ENCODE peak calls at places on chromosomes 5 and 9, in four cellular contexts. Z is astrocyte, Y is left ventricle myocardium inferior, R is left lung. L is an unnamed sample.

GRCh38 chr5:65482280-65482726 is 583 bp upstream of the ADAMTS6 start:
- DNase-seq in Z (peak; percentile 67), Y (no peak), R (no peak), L (no peak)

GRCh38 chr9:137227057-137227852 is at the start of gene RNF224:
- DNase-seq in Z (peak; percentile 27), Y (peak; percentile 71), R (peak; percentile 93), L (peak; percentile 90)

GRCh38 chr9:21017092-21017491 is 14.3 kb downstream of the HACD4 start:
- DNase-seq in Z (peak; percentile 56), Y (no peak), R (no peak), L (no peak)

GRCh38 chr5:137190441-137190840 is 308.7 kb downstream of the SPOCK1 start:
- DNase-seq in Z (peak; percentile 76), Y (no peak), R (no peak), L (no peak)

GRCh38 chr9:126554292-126554691 is 59.4 kb upstream of the LMX1B start:
- DNase-seq in Z (no peak), Y (no peak), R (no peak), L (no peak)

GRCh38 chr9:79682076-79682736 is 110.4 kb downstream of the TLE4 start:
- DNase-seq in Z (peak; percentile 76), Y (no peak), R (no peak), L (no peak)

GRCh38 chr9:128818839-128819715 is 777 bp downstream of the ENDOG start:
- DNase-seq in Z (no peak), Y (peak; percentile 40), R (peak; percentile 90), L (peak; percentile 71)

GRCh38 chr5:7815757-7816534 is 35.0 kb downstream of the CFAP90 start:
- DNase-seq in Z (peak; percentile 42), Y (peak; percentile 74), R (peak; percentile 94), L (peak; percentile 86)

GRCh38 chr5:177382423-177383029 is 1.7 kb upstream of the SLC34A1 start:
- DNase-seq in Z (no peak), Y (no peak), R (no peak), L (no peak)

GRCh38 chr5:95973793-95974325 is 12.2 kb upstream of the ELL2 start:
- DNase-seq in Z (peak; percentile 92), Y (no peak), R (no peak), L (no peak)

GRCh38 chr5:128083811-128084227 is 253 bp downstream of the SLC12A2 start:
- DNase-seq in Z (no peak), Y (no peak), R (no peak), L (no peak)

GRCh38 chr5:15133456-15133965 is 261.9 kb upstream of the ANKH start:
- DNase-seq in Z (no peak), Y (no peak), R (no peak), L (no peak)

GRCh38 chr5:36723921-36724320 is 117.5 kb downstream of the SLC1A3 start:
- DNase-seq in Z (no peak), Y (no peak), R (no peak), L (no peak)

GRCh38 chr5:68928617-68929302 is 165.1 kb upstream of the SLC30A5 start:
- DNase-seq in Z (no peak), Y (no peak), R (no peak), L (no peak)

GRCh38 chr5:18216016-18216415 is 581.8 kb downstream of the TAF11L14 start:
- DNase-seq in Z (no peak), Y (no peak), R (no peak), L (no peak)

GRCh38 chr9:73643379-73644013 is 491.8 kb downstream of the ANXA1 start:
- DNase-seq in Z (peak; percentile 86), Y (no peak), R (no peak), L (no peak)

GRCh38 chr9:16925426-16925825 is 55.0 kb upstream of the BNC2 start:
- DNase-seq in Z (peak; percentile 12), Y (no peak), R (no peak), L (no peak)

GRCh38 chr5:7850533-7851239 is at the start of gene CFAP90:
- DNase-seq in Z (peak; percentile 42), Y (peak; percentile 33), R (peak; percentile 89), L (peak; percentile 82)

GRCh38 chr9:1922026-1922425 is 93.1 kb upstream of the SMARCA2 start:
- DNase-seq in Z (no peak), Y (no peak), R (no peak), L (no peak)

GRCh38 chr9:100419166-100419565 is 7.8 kb upstream of the MSANTD3 start:
- DNase-seq in Z (no peak), Y (no peak), R (no peak), L (no peak)

GRCh38 chr5:131377785-131378325 is 114.0 kb downstream of the CDC42SE2 start:
- DNase-seq in Z (peak; percentile 48), Y (no peak), R (no peak), L (no peak)

GRCh38 chr9:81716409-81716808 is 27.1 kb upstream of the TLE1 start:
- DNase-seq in Z (peak; percentile 12), Y (no peak), R (peak; percentile 8), L (no peak)

GRCh38 chr5:149940077-149940574 is 4.5 kb downstream of the PDE6A start:
- DNase-seq in Z (no peak), Y (no peak), R (no peak), L (no peak)

GRCh38 chr5:149942199-149942598 is 2.4 kb downstream of the PDE6A start:
- DNase-seq in Z (no peak), Y (no peak), R (no peak), L (no peak)

GRCh38 chr5:149939572-149939971 is 5.0 kb downstream of the PDE6A start:
- DNase-seq in Z (no peak), Y (no peak), R (no peak), L (no peak)

GRCh38 chr5:149941795-149942194 is 2.8 kb downstream of the PDE6A start:
- DNase-seq in Z (no peak), Y (no peak), R (no peak), L (no peak)

DNA sequence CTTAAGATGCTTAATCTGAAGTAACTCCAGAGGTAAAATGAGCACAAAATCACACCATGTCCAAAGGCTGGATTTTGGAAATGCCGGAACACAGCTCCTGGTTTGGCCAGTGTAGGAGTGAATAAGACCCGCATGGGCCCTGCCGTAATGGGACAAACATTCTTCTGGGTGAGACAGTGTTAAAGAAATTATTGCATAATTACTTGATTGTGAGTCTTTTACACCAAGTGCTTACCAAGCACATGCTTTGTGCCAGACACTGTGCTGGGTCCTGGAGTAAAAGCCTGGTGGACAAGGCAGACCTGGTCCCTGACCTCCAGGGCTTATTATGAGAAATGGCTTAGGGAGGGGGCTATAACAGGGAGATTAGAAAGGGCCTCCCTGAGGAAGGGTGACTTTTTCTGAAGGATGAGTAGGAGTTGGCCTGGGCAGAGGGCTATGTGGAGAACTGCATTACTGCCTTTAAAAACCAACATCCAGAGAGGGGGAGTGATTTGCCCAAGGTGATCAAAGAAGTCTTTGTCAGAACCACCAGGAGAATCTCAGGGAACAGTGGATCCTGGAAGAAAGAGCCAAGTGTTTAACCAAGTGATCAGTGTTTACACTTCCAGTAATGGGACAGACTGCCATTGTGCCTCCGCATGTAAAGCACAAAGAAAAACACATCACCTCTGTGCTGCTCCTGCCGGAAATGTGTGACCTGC is 3.5 kb downstream of the PDE6A start:
- DNase-seq in Z (no peak), Y (no peak), R (no peak), L (no peak)
- H3K27ac ChIP-seq in Z (no peak overlapping the region), Y (no peak overlapping the region), R (no peak overlapping the region), L (no peak overlapping the region)

DNA sequence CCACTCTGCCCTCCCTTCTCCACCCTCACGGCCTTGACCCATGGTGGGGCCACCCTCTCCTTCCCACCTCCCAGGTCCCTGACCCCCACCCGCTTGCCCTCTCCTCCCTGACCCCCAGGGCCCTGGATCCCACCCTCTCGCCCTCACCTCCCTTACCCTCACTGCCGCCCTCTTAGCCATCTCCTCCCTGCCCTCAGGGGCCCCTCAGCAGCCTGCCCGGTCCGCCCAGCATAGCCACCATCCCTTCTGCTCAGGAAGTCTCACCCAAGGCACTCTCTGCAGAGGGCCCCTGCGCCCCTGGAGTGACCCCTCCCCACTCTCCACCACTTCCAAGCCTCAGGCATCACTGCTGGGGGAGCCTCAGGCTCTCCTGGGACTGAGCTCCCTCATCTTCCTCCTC is 66.3 kb downstream of the MRPL36 start:
- DNase-seq in Z (no peak), Y (no peak), R (peak; percentile 39), L (no peak)
- H3K27me3 ChIP-seq in Z (peaks cover 5% of the 10 kb centered on the region), Y (peaks cover 72% of the 10 kb centered on the region), R (no peaks in the 10 kb centered on the region), L (peaks cover 33% of the 10 kb centered on the region)

GRCh38 chr9:136098210-136098609 is 3.1 kb upstream of the NACC2 start:
- DNase-seq in Z (no peak), Y (no peak), R (no peak), L (no peak)

GRCh38 chr9:136096505-136097001 is 1.5 kb upstream of the NACC2 start:
- DNase-seq in Z (no peak), Y (no peak), R (no peak), L (no peak)

GRCh38 chr9:136100700-136101614 is 5.9 kb upstream of the NACC2 start:
- DNase-seq in Z (no peak), Y (no peak), R (no peak), L (no peak)

GRCh38 chr9:136099547-136099946 is 4.5 kb upstream of the NACC2 start:
- DNase-seq in Z (no peak), Y (no peak), R (no peak), L (no peak)

GRCh38 chr9:136098844-136099243 is 3.8 kb upstream of the NACC2 start:
- DNase-seq in Z (no peak), Y (no peak), R (no peak), L (no peak)
- TF ChIP-seq CTCF in Z (no peak), Y (peak; percentile 34), R (no peak), L (no peak)

DNA sequence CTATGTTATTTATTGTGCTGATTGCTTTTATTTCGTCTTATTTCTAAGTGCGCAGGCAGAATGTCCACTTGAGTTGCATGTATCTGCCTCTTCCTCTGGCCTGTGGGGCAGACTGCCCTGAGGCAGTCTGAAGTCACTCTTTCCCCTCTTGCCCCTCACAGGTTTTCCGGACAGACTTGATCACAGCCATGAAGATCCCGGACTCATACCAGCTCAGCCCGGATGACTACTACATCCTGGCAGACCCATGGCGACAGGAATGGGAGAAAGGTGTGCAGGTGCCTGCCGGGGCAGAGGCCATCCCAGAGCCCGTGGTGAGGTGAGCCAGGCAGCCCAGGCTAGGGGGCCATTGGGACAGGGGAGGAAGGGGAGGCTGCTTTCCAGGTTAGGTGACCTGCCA is 26.4 kb downstream of the JADE2 start:
- DNase-seq in Z (no peak), Y (no peak), R (no peak), L (no peak)
- H3K27ac ChIP-seq in Z (peak overlapping the region; percentile 91), Y (peak overlapping the region; percentile 89), R (peak overlapping the region; percentile 37), L (peak overlapping the region; percentile 18)

DNA sequence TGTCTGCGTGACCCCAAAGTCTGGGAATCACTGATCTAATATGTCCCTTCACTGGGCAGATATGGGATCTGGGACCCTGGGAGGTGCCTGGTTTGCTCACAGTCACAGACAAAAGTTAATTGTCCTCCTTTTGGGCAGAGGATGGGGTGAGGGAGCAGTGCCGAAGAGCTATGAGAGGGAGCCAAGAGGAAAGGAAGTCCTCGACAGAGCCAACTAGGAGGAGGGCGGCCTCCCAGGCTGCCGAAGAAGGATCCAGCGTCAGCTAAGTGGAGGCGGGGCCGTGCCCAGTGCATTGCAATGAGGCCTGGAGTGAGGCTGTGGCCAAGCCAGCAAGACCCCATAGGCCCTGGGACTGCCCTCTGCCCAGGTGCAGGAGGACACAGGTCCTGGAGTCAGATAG is 11.4 kb downstream of the AIF1L start:
- DNase-seq in Z (no peak), Y (no peak), R (no peak), L (no peak)
- H3K27me3 ChIP-seq in Z (no peaks in the 10 kb centered on the region), Y (no peaks in the 10 kb centered on the region), R (no peaks in the 10 kb centered on the region), L (peaks cover 4% of the 10 kb centered on the region)

L was measured in lower lobe of right lung.